ENCODE peak calls at places on chromosomes 7 and 10, in seven cellular contexts. M is right lobe of liver, W is nephron progenitor cell, Z is A549, G is A673, B is stomach, Y is WTC11. I is an unnamed sample.

GRCh38 chr10:43229208-43230061 is 37.4 kb downstream of the RASGEF1A start:
- DNase-seq in G (no peak), Y (peak), Z (peak), M (peak), W (peak), B (no peak), I (no peak)

GRCh38 chr7:155431711-155432110 is 26.2 kb upstream of the EN2 start:
- DNase-seq in W (no peak), Y (no peak), B (no peak), Z (no peak), G (no peak), M (no peak), I (no peak)

GRCh38 chr7:127870231-127870907 is 160.9 kb downstream of the LRRC4 start:
- DNase-seq in M (no peak), Z (no peak), W (no peak), B (no peak), Y (no peak), G (no peak), I (no peak)

GRCh38 chr10:30996481-30996980 is 35.1 kb downstream of the ZNF438 start:
- DNase-seq in Y (no peak), M (no peak), B (no peak), G (no peak), Z (no peak), W (no peak), I (no peak)

GRCh38 chr7:56188823-56189346 is 72.7 kb upstream of the NUPR2 start:
- DNase-seq in B (no peak), M (no peak), Y (no peak), W (no peak), Z (no peak), G (no peak), I (no peak)

GRCh38 chr7:106867641-106868351 is 2.7 kb downstream of the PIK3CG start:
- DNase-seq in W (no peak), G (no peak), M (no peak), Z (no peak), B (no peak), Y (no peak), I (no peak)

GRCh38 chr10:97708976-97709745 is 4.4 kb upstream of the MARVELD1 start:
- DNase-seq in M (peak), G (peak), W (peak), Y (peak), Z (peak), B (peak), I (no peak)

GRCh38 chr7:50806143-50806542 is 23.4 kb upstream of the GRB10 start:
- DNase-seq in B (no peak), Y (no peak), Z (no peak), W (no peak), G (no peak), M (no peak), I (no peak)

GRCh38 chr7:22488643-22489462 is 11.1 kb downstream of the STEAP1B start:
- DNase-seq in W (peak), Y (peak), M (peak), Z (peak), B (peak), G (peak), I (peak)

GRCh38 chr7:94414481-94414880 is 19.8 kb downstream of the COL1A2 start:
- DNase-seq in M (no peak), B (no peak), W (no peak), Z (no peak), Y (no peak), G (no peak), I (no peak)

GRCh38 chr7:28315565-28316420 is 96.5 kb upstream of the CREB5 start:
- DNase-seq in Y (no peak), G (no peak), W (peak), Z (no peak), B (no peak), M (no peak), I (no peak)

GRCh38 chr10:89963446-89964102 is 262.2 kb downstream of the KIF20B start:
- DNase-seq in G (no peak), Z (no peak), W (no peak), B (no peak), Y (no peak), M (no peak), I (no peak)

GRCh38 chr10:112963835-112964234 is 13.8 kb downstream of the TCF7L2 start:
- DNase-seq in M (no peak), Y (no peak), W (no peak), B (no peak), G (no peak), Z (no peak), I (no peak)

GRCh38 chr10:121352456-121352855 is 245.8 kb downstream of the FGFR2 start:
- DNase-seq in Z (no peak), B (no peak), Y (no peak), G (no peak), M (no peak), W (no peak), I (no peak)

GRCh38 chr10:70331486-70332268 is 47.9 kb upstream of the NPFFR1 start:
- DNase-seq in W (no peak), B (peak), Y (peak), Z (peak), M (no peak), G (peak), I (peak)
- TF ChIP-seq CTCF in W (no peak), B (no peak), Y (no peak), Z (no peak), M (no peak), G (no peak), I (no peak)

GRCh38 chr10:80596391-80597257 is 58.9 kb downstream of the SH2D4B start:
- DNase-seq in Y (peak), B (peak), Z (peak), W (peak), M (peak), G (peak), I (no peak)
- TF ChIP-seq CTCF in Y (peak), B (no peak), Z (peak), W (peak), M (peak), G (peak), I (peak)

DNA sequence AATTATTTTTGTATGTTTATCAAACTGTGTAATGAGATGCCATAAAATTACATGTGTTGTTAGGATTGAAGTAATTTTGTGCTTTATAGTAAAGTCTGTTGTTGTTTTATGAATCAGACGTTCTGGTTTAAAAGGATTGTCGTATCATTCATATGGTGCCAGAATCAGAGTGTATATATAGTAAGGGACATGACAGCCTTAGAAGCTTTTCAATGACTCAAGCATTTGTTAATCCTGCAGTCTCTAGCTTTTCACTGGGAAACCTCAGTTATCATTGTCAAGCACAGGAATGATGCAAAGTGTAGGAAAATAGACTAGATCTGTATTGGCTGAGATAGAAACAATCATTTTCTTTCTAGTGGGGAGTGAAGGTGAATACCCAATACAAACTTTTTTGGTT is 57.5 kb downstream of the TRRAP start:
- DNase-seq in Y (no peak), M (no peak), G (peak), B (no peak), Z (no peak), W (no peak), I (no peak)
- TF ChIP-seq CTCF in Y (no peak), M (no peak), G (no peak), B (no peak), Z (no peak), W (no peak), I (no peak)

GRCh38 chr7:24757799-24758275 is 573 bp upstream of the GSDME start:
- DNase-seq in M (no peak), Z (peak), B (no peak), G (peak), W (no peak), Y (no peak), I (no peak)
- TF ChIP-seq CTCF in M (no peak), Z (no peak), B (no peak), G (no peak), W (no peak), Y (no peak), I (no peak)

DNA sequence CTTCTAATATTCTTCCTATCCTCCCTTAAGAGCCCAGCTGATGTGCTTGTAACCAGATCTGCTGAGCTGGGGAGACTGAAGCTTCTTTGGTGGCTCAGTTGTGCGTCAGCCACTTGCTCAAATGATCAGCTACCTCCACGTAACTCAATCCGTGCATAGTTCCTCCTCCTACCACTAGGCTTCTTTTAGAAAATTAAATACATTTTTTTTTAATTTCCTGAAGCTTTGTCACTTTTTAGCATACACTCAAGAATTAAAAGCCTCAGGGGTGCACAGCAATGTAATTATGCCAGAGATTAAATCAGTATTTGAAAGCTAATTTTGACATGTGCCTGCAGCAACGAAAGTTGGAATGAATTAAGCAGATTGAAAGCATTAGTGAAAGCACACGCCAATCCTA is 20.4 kb upstream of the PRLHR start:
- DNase-seq in Y (no peak), Z (peak), W (no peak), M (no peak), G (peak), B (no peak), I (no peak)
- TF ChIP-seq CTCF in Y (no peak), Z (no peak), W (no peak), M (no peak), G (peak), B (no peak), I (no peak)

DNA sequence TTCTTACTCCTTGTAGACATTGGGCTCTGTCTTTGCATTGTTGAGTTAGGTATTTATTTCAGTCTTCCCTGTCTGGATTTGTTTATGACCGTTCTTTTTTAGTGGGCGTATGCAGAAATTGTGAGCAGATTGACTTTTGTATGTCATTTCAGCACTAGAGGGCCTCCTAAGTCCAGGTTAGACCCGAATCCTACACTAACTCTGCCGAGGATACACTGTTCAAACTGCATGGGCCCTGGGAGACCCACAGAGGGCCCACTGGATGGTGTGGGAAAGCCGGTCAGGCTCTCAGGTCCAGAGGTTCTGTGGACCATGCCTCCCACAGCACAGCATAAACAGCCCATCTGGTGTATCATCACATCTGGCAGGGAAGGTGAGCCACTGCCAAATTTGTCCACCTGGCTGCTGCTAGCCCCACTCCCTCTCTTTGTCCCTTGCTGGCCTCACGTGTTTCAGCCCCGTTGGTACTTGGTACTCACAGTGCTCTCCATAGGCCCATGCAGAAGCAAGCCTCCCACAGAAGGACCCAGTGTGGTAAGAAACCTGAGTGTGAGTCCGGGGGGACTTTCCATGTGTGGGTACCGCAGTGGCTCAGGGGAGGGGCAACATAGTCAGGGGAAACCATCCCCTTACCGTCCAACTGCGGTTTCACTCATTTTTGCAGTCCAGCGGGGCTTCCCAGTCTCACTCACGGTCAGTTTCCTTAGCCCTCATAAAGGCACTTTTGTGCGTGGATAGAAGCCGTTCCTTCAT is 112.8 kb downstream of the APBB1IP start:
- DNase-seq in Y (peak), Z (no peak), M (no peak), B (no peak), G (peak), W (no peak), I (no peak)
- TF ChIP-seq CTCF in Y (peak), Z (no peak), M (no peak), B (no peak), G (peak), W (no peak), I (no peak)

GRCh38 chr7:138459300-138460175 is 521 bp upstream of the TRIM24 start:
- DNase-seq in Y (peak), Z (peak), B (peak), M (no peak), W (peak), G (no peak), I (peak)
- TF ChIP-seq CTCF in Y (no peak), Z (no peak), B (peak), M (peak), W (no peak), G (no peak), I (peak)